ENCODE peak calls at places on chromosome 7, in six cellular contexts. S is AG10803, W is AG04450, K is colonic mucosa, P is upper lobe of right lung, D is GM23338. J is an unnamed sample.

GRCh38 chr7:105487559-105488218 is 34.4 kb downstream of the PUS7 start:
- DNase-seq in S (peak), W (peak), K (no peak), P (no peak), D (no peak), J (peak)

GRCh38 chr7:7183061-7183832 is 903 bp downstream of the C1GALT1 start:
- DNase-seq in S (peak), W (no peak), K (peak), P (peak), D (peak), J (peak)

GRCh38 chr7:42736931-42737330 is 174.9 kb downstream of the C7orf25 start:
- DNase-seq in S (no peak), W (no peak), K (no peak), P (no peak), D (peak), J (no peak)

GRCh38 chr7:79272066-79272669 is 181.3 kb downstream of the MAGI2 start:
- DNase-seq in S (peak), W (no peak), K (no peak), P (no peak), D (peak), J (peak)

GRCh38 chr7:92836489-92837213 is at the start of gene CDK6:
- DNase-seq in S (peak), W (no peak), K (peak), P (peak), D (peak), J (peak)

GRCh38 chr7:135392701-135393100 is 117.2 kb downstream of the CNOT4 start:
- DNase-seq in S (no peak), W (no peak), K (no peak), P (no peak), D (no peak), J (no peak)

GRCh38 chr7:11613292-11613930 is 218.6 kb downstream of the THSD7A start:
- DNase-seq in S (no peak), W (no peak), K (no peak), P (no peak), D (peak), J (no peak)

GRCh38 chr7:96320437-96320836 is 1.5 kb downstream of the SLC25A13 start:
- DNase-seq in S (no peak), W (no peak), K (no peak), P (no peak), D (no peak), J (no peak)

GRCh38 chr7:134458341-134458805 is 527 bp downstream of the AKR1B1 start:
- DNase-seq in S (peak), W (no peak), K (peak), P (peak), D (peak), J (peak)

GRCh38 chr7:12607134-12607533 is 36.6 kb downstream of the SCIN start:
- DNase-seq in S (peak), W (no peak), K (no peak), P (no peak), D (no peak), J (no peak)

GRCh38 chr7:158112571-158113320 is 474.9 kb downstream of the PTPRN2 start:
- DNase-seq in S (no peak), W (no peak), K (no peak), P (no peak), D (no peak), J (no peak)

GRCh38 chr7:51090411-51090810 is 226.2 kb downstream of the COBL start:
- DNase-seq in S (no peak), W (no peak), K (no peak), P (no peak), D (peak), J (no peak)

GRCh38 chr7:8629504-8629903 is 196.1 kb downstream of the NXPH1 start:
- DNase-seq in S (no peak), W (no peak), K (no peak), P (no peak), D (no peak), J (no peak)

GRCh38 chr7:105613611-105614330 is 32.5 kb upstream of the EFCAB10 start:
- DNase-seq in S (no peak), W (no peak), K (no peak), P (peak), D (no peak), J (no peak)

GRCh38 chr7:30367561-30367960 is 83.2 kb downstream of the ZNRF2 start:
- DNase-seq in S (no peak), W (no peak), K (no peak), P (no peak), D (no peak), J (no peak)

GRCh38 chr7:135121868-135122267 is 26.0 kb upstream of the TMEM140 start:
- DNase-seq in S (no peak), W (no peak), K (no peak), P (no peak), D (no peak), J (no peak)

GRCh38 chr7:53504914-53505313 is 469.5 kb downstream of the POM121L12 start:
- DNase-seq in S (no peak), W (no peak), K (no peak), P (no peak), D (no peak), J (no peak)

GRCh38 chr7:21352540-21353387 is 75.1 kb upstream of the SP4 start:
- DNase-seq in S (no peak), W (no peak), K (no peak), P (no peak), D (no peak), J (no peak)

GRCh38 chr7:73449422-73449821 is 15.8 kb downstream of the FZD9 start:
- DNase-seq in S (no peak), W (no peak), K (no peak), P (no peak), D (no peak), J (no peak)

GRCh38 chr7:36894190-36894589 is 169.9 kb upstream of the AOAH start:
- DNase-seq in S (no peak), W (no peak), K (no peak), P (no peak), D (no peak), J (no peak)

GRCh38 chr7:99762680-99763327 is 21.2 kb downstream of the CYP3A4 start:
- DNase-seq in S (peak), W (peak), K (no peak), P (no peak), D (no peak), J (peak)

GRCh38 chr7:155263522-155264197 is 34.0 kb upstream of the INSIG1 start:
- DNase-seq in S (no peak), W (no peak), K (no peak), P (no peak), D (no peak), J (no peak)
- TF ChIP-seq CTCF in S (no peak), W (peak), K (no peak), P (no peak), D (peak), J (no peak)

DNA sequence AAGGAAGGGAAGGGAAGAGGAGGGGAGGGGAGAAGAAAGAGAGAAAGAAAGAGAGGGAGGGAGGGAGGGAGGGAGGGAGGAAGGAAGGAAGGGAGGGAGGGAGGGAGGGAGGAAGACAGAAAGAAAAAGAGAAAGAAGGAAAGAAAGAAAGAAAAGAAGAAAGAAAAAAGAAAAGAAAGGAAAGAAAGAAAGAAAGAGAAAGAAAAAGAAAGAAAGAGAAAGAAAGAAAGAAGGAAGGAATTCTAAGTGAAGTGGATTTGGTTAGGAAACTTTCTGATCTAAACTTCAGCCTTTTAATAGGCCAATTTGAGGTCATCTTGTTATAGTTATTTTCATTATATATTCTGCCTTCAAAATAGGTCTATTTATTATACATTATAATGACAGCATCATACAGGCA is 4.3 kb downstream of the CAV2 start:
- DNase-seq in S (no peak), W (no peak), K (no peak), P (no peak), D (no peak), J (no peak)
- H3K4me3 ChIP-seq in S (no peak), W (no peak), K (no peak), P (no peak), D (no peak), J (no peak)

GRCh38 chr7:113118074-113118959 is at the start of gene SMIM30:
- DNase-seq in S (peak), W (peak), K (peak), P (peak), D (peak), J (peak)
- TF ChIP-seq CTCF in S (peak), W (no peak), K (no peak), P (peak), D (no peak), J (no peak)

GRCh38 chr7:149788300-149788851 is 15.0 kb upstream of the ZNF467 start:
- DNase-seq in S (no peak), W (no peak), K (no peak), P (no peak), D (no peak), J (no peak)
- H3K4me3 ChIP-seq in S (no peak), W (no peak), K (no peak), P (no peak), D (no peak), J (no peak)

GRCh38 chr7:22823142-22823497 is 471 bp upstream of the TOMM7 start:
- DNase-seq in S (no peak), W (no peak), K (no peak), P (no peak), D (no peak), J (no peak)
- TF ChIP-seq CTCF in S (no peak), W (no peak), K (no peak), P (no peak), D (no peak), J (no peak)

DNA sequence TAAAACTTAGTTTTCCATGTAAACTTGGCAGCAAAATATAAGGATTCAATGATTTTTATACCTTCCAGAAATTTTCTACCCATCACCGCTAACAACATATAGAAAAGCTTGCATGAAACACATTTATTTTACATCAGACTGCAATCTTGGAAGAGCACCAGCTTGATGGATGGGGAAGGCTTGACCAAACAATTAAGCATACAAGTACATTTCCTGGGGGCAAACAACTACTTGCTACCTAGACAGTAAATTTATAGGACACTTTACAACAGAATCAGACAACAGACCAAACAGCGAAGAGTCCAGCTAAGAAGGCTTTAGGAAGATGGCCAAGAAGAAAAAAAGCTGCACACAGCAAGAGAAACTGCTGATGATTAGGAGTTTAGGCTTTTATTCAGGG is 8.0 kb downstream of the AASS start:
- DNase-seq in S (peak), W (no peak), K (no peak), P (no peak), D (no peak), J (peak)
- H3K4me3 ChIP-seq in S (peak), W (no peak), K (no peak), P (no peak), D (peak), J (no peak)

DNA sequence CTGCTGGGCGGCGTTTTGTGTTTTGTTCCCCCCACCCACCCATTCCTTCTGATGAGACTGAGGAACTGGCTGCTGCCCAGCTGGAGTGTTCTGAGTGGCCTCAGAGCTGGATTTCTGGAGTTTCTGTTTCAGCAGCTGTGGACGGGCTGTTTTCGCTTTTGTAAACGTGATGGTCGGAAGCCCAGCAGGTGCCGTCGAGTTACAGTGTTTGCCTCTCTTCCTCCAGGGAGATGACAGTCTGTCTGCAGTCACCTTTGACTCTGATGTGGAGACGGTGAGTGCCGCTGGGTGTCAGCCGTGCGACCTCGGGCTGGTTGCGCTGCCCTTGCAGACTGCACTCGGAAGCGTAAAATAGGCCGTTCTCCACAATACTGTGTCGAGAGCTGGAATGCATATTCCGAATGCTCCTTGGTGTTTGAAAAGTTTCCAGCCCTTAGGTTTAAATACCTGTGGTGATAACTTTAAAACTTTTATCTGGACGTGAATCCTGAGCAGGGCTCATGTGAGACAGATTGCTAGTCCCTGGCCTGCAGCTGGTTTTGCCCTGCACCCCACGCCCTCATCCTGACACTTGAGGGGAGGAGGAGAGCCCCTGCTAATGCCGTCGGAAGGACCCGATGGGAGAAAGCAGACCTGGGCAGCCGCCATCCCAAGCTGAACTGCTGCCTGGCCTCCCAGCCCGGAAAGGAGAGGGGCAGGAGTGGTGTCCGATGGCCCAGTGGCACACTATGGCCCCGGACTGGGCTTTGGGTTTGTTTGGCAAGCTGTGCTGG is 8.3 kb downstream of the IQCE start:
- DNase-seq in S (peak), W (peak), K (peak), P (no peak), D (no peak), J (peak)
- TF ChIP-seq CTCF in S (no peak), W (no peak), K (no peak), P (no peak), D (peak), J (no peak)

DNA sequence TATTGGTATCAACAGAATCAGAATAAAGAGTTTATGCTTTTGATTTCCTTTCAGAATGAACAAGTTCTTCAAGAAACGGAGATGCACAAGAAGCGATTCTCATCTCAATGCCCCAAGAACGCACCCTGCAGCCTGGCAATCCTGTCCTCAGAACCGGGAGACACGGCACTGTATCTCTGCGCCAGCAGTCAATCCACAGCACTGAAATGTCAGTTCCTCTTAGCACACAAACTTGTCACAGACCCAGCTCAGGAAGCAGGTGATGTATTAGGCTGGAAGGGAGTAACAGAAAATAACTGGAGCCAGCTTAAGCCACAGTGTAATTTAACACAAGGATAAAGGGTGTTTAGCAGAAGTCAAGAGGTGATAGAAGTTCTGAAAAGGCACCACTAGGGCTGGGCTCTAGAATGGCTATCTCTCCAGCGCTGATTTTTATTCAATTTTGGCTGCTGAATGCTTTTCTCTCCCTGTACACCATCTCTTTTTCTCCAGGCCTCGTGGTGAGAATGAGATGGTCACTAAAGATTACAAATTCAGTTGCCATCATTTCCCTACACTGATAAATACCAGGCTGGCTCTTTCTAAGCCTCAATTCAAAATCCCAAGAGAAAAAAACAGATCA is 102.9 kb upstream of the PRSS1 start:
- DNase-seq in S (no peak), W (no peak), K (no peak), P (no peak), D (no peak), J (no peak)
- H3K4me3 ChIP-seq in S (no peak), W (no peak), K (no peak), P (no peak), D (no peak), J (no peak)

GRCh38 chr7:124101173-124101768 is 68.4 kb upstream of the TMEM229A start:
- DNase-seq in S (no peak), W (no peak), K (peak), P (no peak), D (peak), J (peak)
- TF ChIP-seq CTCF in S (no peak), W (peak), K (peak), P (peak), D (peak), J (peak)

GRCh38 chr7:100826546-100827329 is 585 bp downstream of the EPHB4 start:
- DNase-seq in S (no peak), W (no peak), K (no peak), P (no peak), D (peak), J (no peak)

GRCh38 chr7:100824499-100825214 is 2.7 kb downstream of the EPHB4 start:
- DNase-seq in S (peak), W (no peak), K (no peak), P (no peak), D (peak), J (no peak)

GRCh38 chr7:100825760-100826545 is 1.4 kb downstream of the EPHB4 start:
- DNase-seq in S (peak), W (no peak), K (peak), P (no peak), D (peak), J (peak)

GRCh38 chr7:100823534-100823933 is 3.8 kb downstream of the EPHB4 start:
- DNase-seq in S (no peak), W (no peak), K (no peak), P (no peak), D (no peak), J (no peak)

DNA sequence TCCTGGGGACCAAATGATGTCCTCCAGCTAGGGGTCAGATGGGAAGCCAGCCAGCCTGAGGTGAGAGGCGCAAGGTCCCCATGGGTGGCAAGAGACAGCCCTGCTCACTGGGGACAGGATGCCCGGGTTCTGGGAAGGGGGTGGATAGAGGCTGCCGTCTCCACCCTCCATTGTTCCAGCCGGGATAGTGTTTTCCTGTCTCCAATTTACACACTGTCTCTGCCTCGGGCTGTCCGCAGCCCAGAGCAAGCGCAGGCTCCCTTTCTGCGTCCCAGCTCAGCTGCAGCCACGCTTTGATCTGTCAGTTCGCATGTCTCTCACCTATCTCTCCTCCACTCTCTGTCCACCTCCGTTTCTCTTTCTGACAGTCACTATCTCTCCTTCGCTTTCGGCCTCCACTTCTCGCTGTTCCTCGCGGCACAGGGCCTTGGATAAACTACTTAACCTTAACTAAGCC is 2.1 kb downstream of the EPHB4 start:
- DNase-seq in S (peak), W (no peak), K (peak), P (no peak), D (peak), J (no peak)
- H3K4me3 ChIP-seq in S (peak), W (peak), K (peak), P (peak), D (peak), J (peak)

J was measured in astrocyte of the spinal cord.